ENCODE peak calls at places on chromosomes 12 and 14, in four cellular contexts. C, D, Z and M are unnamed samples.

GRCh38 chr14:49052516-49052915 is 533.7 kb downstream of the RPS29 start:
- DNase-seq in C (no peak), D (no peak), Z (no peak), M (no peak)

GRCh38 chr12:90106568-90106967 is 397.9 kb upstream of the ATP2B1 start:
- DNase-seq in C (no peak), D (no peak), Z (no peak), M (no peak)

GRCh38 chr12:87127272-87127671 is 871.1 kb upstream of the MGAT4C start:
- DNase-seq in C (peak; percentile 83), D (no peak), Z (no peak), M (peak; percentile 48)

GRCh38 chr12:121937654-121938053 is 19.3 kb downstream of the CFAP251 start:
- DNase-seq in C (no peak), D (no peak), Z (no peak), M (no peak)

GRCh38 chr12:52990206-52990605 is 16.1 kb upstream of the EIF4B start:
- DNase-seq in C (no peak), D (no peak), Z (no peak), M (peak; percentile 46)

GRCh38 chr14:63267171-63267570 is 51.6 kb downstream of the GPHB5 start:
- DNase-seq in C (no peak), D (no peak), Z (no peak), M (no peak)

GRCh38 chr14:69818760-69819191 is 21.7 kb upstream of the SLC10A1 start:
- DNase-seq in C (peak; percentile 69), D (no peak), Z (peak; percentile 29), M (peak; percentile 77)

GRCh38 chr12:46461459-46461858 is 88.9 kb upstream of the SLC38A2 start:
- DNase-seq in C (no peak), D (peak; percentile 61), Z (no peak), M (no peak)

GRCh38 chr14:77142289-77142814 is 761 bp upstream of the ZDHHC22 start:
- DNase-seq in C (no peak), D (no peak), Z (no peak), M (no peak)

GRCh38 chr14:56379956-56380355 is 199.6 kb upstream of the TMEM260 start:
- DNase-seq in C (peak; percentile 74), D (no peak), Z (no peak), M (peak; percentile 87)

GRCh38 chr14:64708148-64709004 is 4.2 kb downstream of the PLEKHG3 start:
- DNase-seq in C (no peak), D (no peak), Z (no peak), M (no peak)

GRCh38 chr12:64877363-64878004 is 53.0 kb downstream of the TBC1D30 start:
- DNase-seq in C (no peak), D (no peak), Z (no peak), M (no peak)